ENCODE peak calls at places on chromosomes 6 and 20, in four cellular contexts. J, P, I and O are unnamed samples.

GRCh38 chr6:25028346-25028745 is 92.6 kb upstream of the RIPOR2 start:
- DNase-seq in I (no peak), P (no peak), J (no peak), O (no peak)

GRCh38 chr20:17749979-17750721 is 50.4 kb downstream of the BANF2 start:
- DNase-seq in J (no peak), P (no peak), I (no peak), O (peak)

GRCh38 chr20:51666126-51666525 is 102.1 kb downstream of the ATP9A start:
- DNase-seq in P (no peak), I (no peak), J (no peak), O (no peak)

GRCh38 chr6:105785412-105785811 is 300.7 kb upstream of the PRDM1 start:
- DNase-seq in P (no peak), I (no peak), J (no peak), O (no peak)

GRCh38 chr6:14542670-14543366 is 425.2 kb downstream of the CD83 start:
- DNase-seq in I (no peak), P (no peak), J (no peak), O (no peak)

GRCh38 chr20:32449890-32450401 is 91.8 kb downstream of the ASXL1 start:
- DNase-seq in P (no peak), I (no peak), J (no peak), O (no peak)

GRCh38 chr20:42603655-42604054 is 586.1 kb downstream of the PTPRT start:
- DNase-seq in I (no peak), P (no peak), J (no peak), O (no peak)

GRCh38 chr6:14328163-14328562 is 210.6 kb downstream of the CD83 start:
- DNase-seq in J (no peak), I (no peak), P (no peak), O (no peak)

GRCh38 chr6:108502826-108503225 is 57.9 kb upstream of the FOXO3 start:
- DNase-seq in P (no peak), I (no peak), J (no peak), O (no peak)

GRCh38 chr6:45626087-45626891 is 248.6 kb upstream of the SUPT3H start:
- DNase-seq in J (no peak), P (no peak), I (no peak), O (no peak)

GRCh38 chr6:44539701-44540100 is 152.2 kb downstream of the CDC5L start:
- DNase-seq in P (no peak), J (no peak), I (no peak), O (no peak)

GRCh38 chr6:25769983-25770382 is 15.4 kb downstream of the SLC17A4 start:
- DNase-seq in J (no peak), P (no peak), I (no peak), O (no peak)

GRCh38 chr6:143698759-143699750 is 21.3 kb downstream of the PHACTR2 start:
- DNase-seq in P (peak), I (peak), J (no peak), O (peak)

GRCh38 chr20:17967595-17968365 is 814 bp downstream of the SNX5 start:
- DNase-seq in J (peak), P (no peak), I (no peak), O (no peak)

GRCh38 chr6:50288241-50288640 is 238.5 kb upstream of the DEFB112 start:
- DNase-seq in I (no peak), P (no peak), J (no peak), O (no peak)

GRCh38 chr6:25942561-25943147 is 12.2 kb upstream of the SLC17A2 start:
- DNase-seq in P (no peak), J (peak), I (no peak), O (peak)

GRCh38 chr20:61886721-61887658 is 178.7 kb downstream of the TAF4 start:
- DNase-seq in P (peak), I (peak), J (peak), O (peak)

GRCh38 chr6:68468244-68468884 is 166.7 kb upstream of the ADGRB3 start:
- DNase-seq in P (peak), I (peak), J (no peak), O (no peak)

GRCh38 chr6:161226005-161226964 is 47.6 kb downstream of the AGPAT4 start:
- DNase-seq in P (no peak), I (peak), J (no peak), O (no peak)

GRCh38 chr6:57247603-57248002 is 25.5 kb upstream of the RAB23 start:
- DNase-seq in I (no peak), P (no peak), J (no peak), O (no peak)

GRCh38 chr6:38404900-38405556 is 234.7 kb downstream of the BTBD9 start:
- DNase-seq in P (no peak), J (no peak), I (no peak), O (peak)

GRCh38 chr20:2866236-2866635 is 7.0 kb upstream of the PTPRA start:
- DNase-seq in I (no peak), P (no peak), J (no peak), O (no peak)
- TF ChIP-seq NR3C1 in I (no peak), P (no peak), J (no peak), O (no peak)

DNA sequence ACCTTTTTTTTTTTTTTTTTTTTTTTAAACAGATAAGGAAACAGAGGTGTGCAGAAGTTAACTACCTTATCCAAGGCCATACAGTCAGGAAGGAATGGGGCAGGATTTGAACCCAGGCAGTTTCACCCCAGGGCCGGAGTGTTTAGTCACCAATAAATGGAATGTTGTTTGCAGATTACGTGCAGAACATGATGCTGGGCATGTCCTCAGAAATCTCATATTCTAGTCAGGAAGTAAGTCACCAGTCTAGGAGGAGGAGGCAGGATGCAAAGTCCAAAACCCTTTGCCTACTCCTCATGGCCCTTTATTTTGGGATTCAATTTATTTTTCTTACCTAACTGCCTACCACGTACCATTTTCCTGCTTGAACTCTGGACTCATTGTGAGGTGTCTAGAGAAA is 57.1 kb upstream of the LRRC1 start:
- DNase-seq in P (no peak), I (no peak), J (no peak), O (peak)
- TF ChIP-seq ESRRA in P (no peak), I (no peak), J (no peak), O (no peak)

GRCh38 chr20:3797592-3798404 is 1.7 kb downstream of the CDC25B start:
- DNase-seq in P (no peak), J (no peak), I (peak), O (peak)
- TF ChIP-seq NR3C1 in P (no peak), J (no peak), I (no peak), O (no peak)

GRCh38 chr6:110147870-110148269 is 31.6 kb downstream of the WASF1 start:
- DNase-seq in I (no peak), P (no peak), J (no peak), O (no peak)
- TF ChIP-seq ESRRA in I (no peak), P (no peak), J (no peak), O (no peak)

GRCh38 chr6:30113843-30114242 is 953 bp upstream of the TRIM31 start:
- DNase-seq in I (no peak), P (no peak), J (no peak), O (no peak)
- TF ChIP-seq NR3C1 in I (no peak), P (no peak), J (no peak), O (no peak)

DNA sequence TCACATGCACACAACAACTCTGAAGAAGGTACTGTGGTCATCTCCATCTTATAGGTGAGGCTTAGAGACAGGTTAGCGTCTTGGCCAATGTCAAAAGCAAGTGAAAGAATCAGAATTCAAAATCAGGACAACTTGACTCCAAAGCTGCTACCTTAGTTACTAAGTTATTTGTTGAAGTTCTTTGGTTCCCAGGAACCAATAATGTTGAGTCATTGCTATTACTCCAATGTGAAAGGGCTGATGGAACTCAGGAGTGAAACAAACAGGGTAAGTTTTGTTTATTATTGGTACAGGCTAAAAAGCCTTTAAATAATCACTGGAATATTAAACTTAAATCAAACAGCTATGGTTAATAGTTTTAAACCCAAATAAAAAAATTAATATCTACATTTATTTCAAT is 111.1 kb downstream of the PDSS2 start:
- DNase-seq in P (no peak), J (no peak), I (no peak), O (no peak)
- TF ChIP-seq ESRRA in P (no peak), J (no peak), I (no peak), O (no peak)

GRCh38 chr6:156557269-156557885 is 219.8 kb upstream of the ARID1B start:
- DNase-seq in P (no peak), J (no peak), I (no peak), O (peak)
- TF ChIP-seq NR3C1 in P (no peak), J (no peak), I (no peak), O (no peak)

GRCh38 chr20:531608-532007 is 12.0 kb downstream of the CSNK2A1 start:
- DNase-seq in I (no peak), P (no peak), J (no peak), O (peak)
- TF ChIP-seq ESRRA in I (no peak), P (no peak), J (no peak), O (no peak)